ENCODE peak calls at places on chromosomes 11 and 22, in eight cellular contexts. E, R, W, B, M, I, L and N are unnamed samples.

GRCh38 chr22:47816121-47816915 is 1053.9 kb downstream of the TBC1D22A start:
- DNase-seq in L (no peak), I (no peak), W (no peak), B (no peak), R (no peak), M (no peak), E (no peak), N (no peak)

GRCh38 chr11:17735823-17736772 is 1.5 kb downstream of the KCNC1 start:
- DNase-seq in I (no peak), E (peak), M (no peak), L (no peak), B (no peak), W (no peak), R (no peak), N (no peak)

GRCh38 chr11:123438191-123438627 is 8.1 kb downstream of the GRAMD1B start:
- DNase-seq in R (no peak), M (no peak), L (no peak), E (peak), B (no peak), I (no peak), W (no peak), N (no peak)

GRCh38 chr11:104836711-104837110 is 61.5 kb downstream of the CASP12 start:
- DNase-seq in B (no peak), M (no peak), R (no peak), L (no peak), I (no peak), E (no peak), W (no peak), N (no peak)

GRCh38 chr11:121458551-121458950 is 5.8 kb upstream of the SORL1-AS1 start:
- DNase-seq in L (no peak), R (no peak), B (no peak), M (no peak), E (no peak), I (no peak), W (no peak), N (no peak)

GRCh38 chr11:61683961-61684869 is 4.0 kb downstream of the DAGLA start:
- DNase-seq in E (no peak), B (no peak), M (no peak), I (no peak), L (no peak), R (no peak), W (no peak), N (no peak)

GRCh38 chr22:46993626-46994025 is 231.2 kb downstream of the TBC1D22A start:
- DNase-seq in W (no peak), M (no peak), L (no peak), R (no peak), E (peak), I (no peak), B (no peak), N (no peak)

GRCh38 chr22:41905411-41906202 is 9.3 kb downstream of the SHISA8 start:
- DNase-seq in R (no peak), L (no peak), I (no peak), W (no peak), E (no peak), M (no peak), B (no peak), N (no peak)

GRCh38 chr11:65362320-65362931 is 7.9 kb downstream of the TIGD3 start:
- DNase-seq in L (peak), R (no peak), B (peak), W (no peak), I (no peak), E (no peak), M (no peak), N (no peak)

GRCh38 chr22:31937328-31937727 is 7.0 kb upstream of the YWHAH start:
- DNase-seq in M (no peak), B (no peak), L (no peak), W (no peak), E (no peak), R (no peak), I (no peak), N (no peak)

GRCh38 chr22:36329217-36330078 is 58.3 kb downstream of the MYH9 start:
- DNase-seq in I (peak), B (peak), R (no peak), L (no peak), E (no peak), W (no peak), M (no peak), N (peak)

GRCh38 chr22:19003518-19003917 is 67.4 kb upstream of the PRODH start:
- DNase-seq in M (no peak), B (no peak), E (no peak), I (no peak), W (no peak), R (no peak), L (no peak), N (no peak)

GRCh38 chr11:66841861-66842260 is 1.4 kb upstream of the RCE1 start:
- DNase-seq in R (no peak), E (no peak), M (no peak), L (no peak), I (no peak), W (no peak), B (no peak), N (no peak)

GRCh38 chr11:83007909-83008580 is 63.7 kb downstream of the RAB30 start:
- DNase-seq in L (peak), M (no peak), E (peak), I (peak), R (no peak), B (peak), W (no peak), N (no peak)

GRCh38 chr11:69669486-69669885 is 5.7 kb downstream of the LTO1 start:
- DNase-seq in W (peak), M (no peak), E (no peak), I (no peak), B (no peak), L (no peak), R (no peak), N (no peak)

GRCh38 chr11:31636983-31637382 is 127.4 kb downstream of the ELP4 start:
- DNase-seq in I (no peak), W (no peak), L (no peak), E (no peak), R (no peak), B (no peak), M (no peak), N (no peak)

GRCh38 chr22:40473703-40474102 is 103.3 kb downstream of the SGSM3 start:
- DNase-seq in B (no peak), L (no peak), M (no peak), E (no peak), W (no peak), R (no peak), I (no peak), N (no peak)

GRCh38 chr22:37940698-37941376 is 12.6 kb downstream of the C22orf23 start:
- DNase-seq in E (no peak), I (no peak), L (no peak), B (no peak), R (no peak), W (no peak), M (no peak), N (no peak)

GRCh38 chr11:65446446-65447277 is 24.1 kb downstream of the NEAT1 start:
- DNase-seq in E (no peak), B (no peak), L (no peak), R (no peak), I (no peak), M (no peak), W (peak), N (peak)

GRCh38 chr11:70745451-70745850 is 347.1 kb downstream of the CTTN start:
- DNase-seq in L (no peak), I (no peak), W (no peak), M (no peak), B (no peak), R (no peak), E (no peak), N (no peak)

GRCh38 chr22:46587492-46588278 is 32.5 kb upstream of the GRAMD4 start:
- DNase-seq in W (no peak), L (peak), R (no peak), B (peak), M (peak), I (no peak), E (no peak), N (no peak)

GRCh38 chr11:18697581-18697980 is 998 bp upstream of the TMEM86A start:
- DNase-seq in M (no peak), W (no peak), E (no peak), L (no peak), B (no peak), R (no peak), I (no peak), N (no peak)

GRCh38 chr22:35705141-35705540 is 12.5 kb upstream of the APOL5 start:
- DNase-seq in B (no peak), M (no peak), R (no peak), W (no peak), I (peak), E (no peak), L (no peak), N (no peak)

GRCh38 chr11:65390099-65390941 is 3.9 kb downstream of the FRMD8 start:
- DNase-seq in L (no peak), W (no peak), M (no peak), B (no peak), E (no peak), I (peak), R (no peak), N (no peak)

GRCh38 chr11:112597290-112597689 is 336.6 kb upstream of the PLET1 start:
- DNase-seq in L (no peak), M (no peak), R (no peak), W (no peak), B (no peak), E (no peak), I (no peak), N (no peak)

GRCh38 chr11:32311351-32312077 is 123.8 kb downstream of the WT1 start:
- DNase-seq in E (no peak), R (no peak), W (no peak), L (no peak), I (no peak), M (no peak), B (no peak), N (no peak)

GRCh38 chr11:33013706-33014105 is 2.0 kb upstream of the DEPDC7 start:
- DNase-seq in B (no peak), R (no peak), M (no peak), I (no peak), L (no peak), W (no peak), E (no peak), N (no peak)

GRCh38 chr22:39301926-39302325 is 17.5 kb downstream of the RPL3 start:
- DNase-seq in B (no peak), R (no peak), M (no peak), L (no peak), I (no peak), E (no peak), W (no peak), N (no peak)

GRCh38 chr11:123434911-123435310 is 4.8 kb downstream of the GRAMD1B start:
- DNase-seq in L (no peak), E (no peak), R (no peak), B (no peak), W (no peak), I (no peak), M (no peak), N (no peak)